ENCODE peak calls at places on chromosomes 11 and 22, in five cellular contexts. J is SJSA1, G is endothelial cell, N is SK-MEL-5, D is posterior vena cava. H is an unnamed sample.

GRCh38 chr11:103849366-103849765 is 187.1 kb upstream of the DDI1 start:
- DNase-seq in J (no peak), N (no peak), G (no peak), D (no peak), H (no peak)

GRCh38 chr22:39292002-39292401 is 27.4 kb downstream of the RPL3 start:
- DNase-seq in N (no peak), G (no peak), D (no peak), J (peak), H (no peak)

GRCh38 chr11:6656581-6656915 is 939 bp upstream of the DCHS1 start:
- DNase-seq in G (no peak), N (no peak), D (no peak), J (no peak), H (no peak)

GRCh38 chr11:75655619-75656018 is 13.2 kb downstream of the MAP6 start:
- DNase-seq in N (no peak), D (no peak), G (no peak), J (no peak), H (no peak)

GRCh38 chr11:46308632-46309419 is 31.4 kb downstream of the CREB3L1 start:
- DNase-seq in N (peak), D (peak), J (peak), G (peak), H (peak)

GRCh38 chr11:64687204-64687603 is 35.8 kb downstream of the NRXN2 start:
- DNase-seq in D (no peak), G (no peak), N (no peak), J (no peak), H (peak)

GRCh38 chr11:11550534-11550933 is 71.3 kb downstream of the GALNT18 start:
- DNase-seq in G (no peak), J (no peak), D (no peak), N (no peak), H (no peak)

GRCh38 chr22:46894081-46894671 is 131.7 kb downstream of the TBC1D22A start:
- DNase-seq in J (no peak), D (no peak), N (peak), G (no peak), H (peak)

GRCh38 chr11:118908931-118909618 is 16.7 kb downstream of the BCL9L start:
- DNase-seq in G (no peak), J (peak), D (peak), N (peak), H (peak)

GRCh38 chr11:134749040-134749586 is 337.1 kb upstream of the B3GAT1 start:
- DNase-seq in J (no peak), G (no peak), N (no peak), D (no peak), H (no peak)

GRCh38 chr11:35148163-35148562 is 9.2 kb downstream of the CD44 start:
- DNase-seq in N (no peak), G (no peak), D (no peak), J (no peak), H (no peak)

GRCh38 chr11:66676931-66677598 is 622 bp downstream of the RBM4B start:
- DNase-seq in J (no peak), G (no peak), N (no peak), D (no peak), H (no peak)

GRCh38 chr22:41603873-41604332 is 14.3 kb upstream of the PMM1 start:
- DNase-seq in G (no peak), J (no peak), D (peak), N (no peak), H (no peak)

GRCh38 chr11:130431337-130431773 is 2.9 kb upstream of the ADAMTS8 start:
- DNase-seq in N (peak), G (peak), D (peak), J (peak), H (peak)

GRCh38 chr11:119147604-119148333 is 1.1 kb upstream of the ABCG4 start:
- DNase-seq in G (no peak), D (no peak), J (no peak), N (no peak), H (no peak)

GRCh38 chr11:70304208-70304603 is 33.7 kb downstream of the PPFIA1 start:
- DNase-seq in J (no peak), N (no peak), G (no peak), D (no peak), H (no peak)

GRCh38 chr11:35844579-35844978 is 99.3 kb upstream of the LDLRAD3 start:
- DNase-seq in G (no peak), N (no peak), J (no peak), D (no peak), H (no peak)

GRCh38 chr22:38273135-38273761 is 438 bp upstream of the TMEM184B start:
- DNase-seq in D (no peak), N (peak), J (no peak), G (no peak), H (peak)

GRCh38 chr11:107999759-108000455 is 8.8 kb upstream of the CUL5 start:
- DNase-seq in D (no peak), G (peak), J (no peak), N (peak), H (no peak)

GRCh38 chr11:107490836-107491235 is 33.2 kb upstream of the CWF19L2 start:
- DNase-seq in D (no peak), G (no peak), N (no peak), J (no peak), H (no peak)

GRCh38 chr11:7143908-7144307 is 55.1 kb downstream of the RBMXL2 start:
- DNase-seq in G (no peak), J (no peak), D (no peak), N (peak), H (no peak)

GRCh38 chr11:131666006-131666405 is 295.6 kb downstream of the NTM start:
- DNase-seq in G (no peak), D (no peak), N (peak), J (no peak), H (no peak)

GRCh38 chr11:1422481-1422880 is 32.7 kb downstream of the BRSK2 start:
- DNase-seq in D (no peak), G (peak), J (no peak), N (no peak), H (no peak)

GRCh38 chr22:20116376-20116950 is 559 bp downstream of the RANBP1 start:
- DNase-seq in J (no peak), N (no peak), D (no peak), G (no peak), H (no peak)

GRCh38 chr11:17272823-17273222 is 3.7 kb upstream of the NUCB2 start:
- DNase-seq in N (no peak), J (no peak), G (no peak), D (peak), H (no peak)

GRCh38 chr11:111066861-111067260 is 178.7 kb upstream of the POU2AF2 start:
- DNase-seq in N (no peak), D (no peak), J (no peak), G (no peak), H (no peak)

GRCh38 chr22:32237021-32237420 is 18.1 kb downstream of the SLC5A4 start:
- DNase-seq in N (peak), J (no peak), D (no peak), G (no peak), H (no peak)

GRCh38 chr22:50605349-50606074 is 4.9 kb downstream of the MAPK8IP2 start:
- DNase-seq in G (no peak), N (no peak), D (peak), J (peak), H (no peak)

GRCh38 chr22:40857309-40857851 is 432 bp downstream of the XPNPEP3 start:
- DNase-seq in D (no peak), J (no peak), G (no peak), N (no peak), H (no peak)

GRCh38 chr11:16404781-16405180 is 48.4 kb upstream of the SOX6 start:
- DNase-seq in G (no peak), N (peak), D (no peak), J (no peak), H (no peak)

GRCh38 chr11:64285885-64286800 is 495 bp downstream of the GPR137 start:
- DNase-seq in J (no peak), D (peak), G (no peak), N (no peak), H (peak)

GRCh38 chr22:47165338-47165931 is 403.0 kb downstream of the TBC1D22A start:
- DNase-seq in J (no peak), G (no peak), D (peak), N (no peak), H (no peak)

GRCh38 chr22:39144101-39144815 is 8.2 kb downstream of the CBX7 start:
- DNase-seq in D (peak), G (no peak), J (peak), N (no peak), H (peak)

GRCh38 chr11:72828081-72828567 is 13.9 kb downstream of the ATG16L2 start:
- DNase-seq in D (no peak), N (no peak), J (no peak), G (no peak), H (no peak)